ENCODE peak calls at places on chromosomes 1 and 21, in seven cellular contexts. N, Z, G, T, S, E and F are unnamed samples.
A peak's percentile ranks its signal among the peaks of the same experiment; 100 is the strongest.

GRCh38 chr1:14655386-14655785 is 56.9 kb downstream of the KAZN start:
- DNase-seq in N (no peak), Z (no peak), G (no peak), T (no peak), S (no peak), E (no peak), F (no peak)

GRCh38 chr1:116824631-116825399 is 70.6 kb downstream of the CD2 start:
- DNase-seq in N (no peak), Z (no peak), G (peak; percentile 51), T (no peak), S (no peak), E (no peak), F (peak; percentile 88)

GRCh38 chr1:212791261-212791675 is 309 bp downstream of the NSL1 start:
- DNase-seq in N (peak; percentile 65), Z (no peak), G (no peak), T (no peak), S (peak; percentile 83), E (peak; percentile 87), F (no peak)

GRCh38 chr1:2392686-2393085 is 1.0 kb downstream of the RER1 start:
- DNase-seq in N (no peak), Z (no peak), G (no peak), T (no peak), S (no peak), E (no peak), F (no peak)

GRCh38 chr1:71698186-71698585 is 584.2 kb downstream of the NEGR1 start:
- DNase-seq in N (no peak), Z (no peak), G (no peak), T (no peak), S (no peak), E (no peak), F (no peak)

GRCh38 chr1:59601811-59602210 is 212.9 kb upstream of the HOOK1 start:
- DNase-seq in N (no peak), Z (no peak), G (no peak), T (no peak), S (no peak), E (no peak), F (no peak)

GRCh38 chr1:115677172-115677542 is 35.4 kb downstream of the VANGL1 start:
- DNase-seq in N (no peak), Z (no peak), G (no peak), T (peak; percentile 79), S (no peak), E (peak; percentile 74), F (peak; percentile 84)

GRCh38 chr1:109803901-109804331 is 40.2 kb upstream of the EPS8L3 start:
- DNase-seq in N (no peak), Z (no peak), G (peak; percentile 16), T (no peak), S (no peak), E (no peak), F (no peak)

GRCh38 chr1:29124366-29125236 is 898 bp upstream of the TMEM200B start:
- DNase-seq in N (peak; percentile 60), Z (peak; percentile 93), G (peak; percentile 91), T (peak; percentile 74), S (peak; percentile 63), E (peak; percentile 85), F (peak; percentile 96)

GRCh38 chr1:170660874-170661645 is 2.9 kb upstream of the PRRX1 start:
- DNase-seq in N (peak; percentile 33), Z (peak; percentile 59), G (peak; percentile 42), T (no peak), S (no peak), E (peak; percentile 32), F (peak; percentile 4)

GRCh38 chr1:110243146-110243545 is 33.0 kb downstream of the KCNC4 start:
- DNase-seq in N (no peak), Z (no peak), G (no peak), T (no peak), S (no peak), E (no peak), F (no peak)

GRCh38 chr1:156571261-156571958 is 955 bp downstream of the IQGAP3 start:
- DNase-seq in N (peak; percentile 96), Z (no peak), G (no peak), T (no peak), S (no peak), E (peak; percentile 91), F (no peak)

GRCh38 chr1:187010571-187011309 is 182.0 kb downstream of the PLA2G4A start:
- DNase-seq in N (peak; percentile 24), Z (no peak), G (no peak), T (no peak), S (no peak), E (no peak), F (no peak)

GRCh38 chr21:42678618-42679295 is 25.3 kb downstream of the PDE9A start:
- DNase-seq in N (no peak), Z (no peak), G (no peak), T (no peak), S (no peak), E (no peak), F (no peak)

GRCh38 chr1:10943991-10944730 is 68.3 kb upstream of the TARDBP start:
- DNase-seq in N (no peak), Z (no peak), G (no peak), T (no peak), S (no peak), E (peak; percentile 21), F (no peak)

GRCh38 chr1:152739841-152740240 is 18.0 kb upstream of the KPRP start:
- DNase-seq in N (no peak), Z (no peak), G (no peak), T (no peak), S (no peak), E (no peak), F (no peak)

GRCh38 chr1:19208710-19209438 is 1.2 kb downstream of the UBR4 start:
- DNase-seq in N (peak; percentile 91), Z (no peak), G (no peak), T (no peak), S (peak; percentile 5), E (peak; percentile 83), F (no peak)

GRCh38 chr1:208189183-208189582 is 55.0 kb downstream of the PLXNA2 start:
- DNase-seq in N (no peak), Z (no peak), G (no peak), T (no peak), S (peak; percentile 67), E (no peak), F (peak; percentile 51)

GRCh38 chr1:111755321-111756123 is at the start of gene DDX20:
- DNase-seq in N (peak; percentile 98), Z (peak; percentile 92), G (peak; percentile 89), T (peak; percentile 95), S (peak; percentile 94), E (peak; percentile 99), F (peak; percentile 99)
- H3K18ac ChIP-seq in N (peak within 1 kb of the TSS; percentile 89), Z (peak within 1 kb of the TSS; percentile 97), G (peak within 1 kb of the TSS; percentile 95), T (peak within 1 kb of the TSS; percentile 98), S (peak within 1 kb of the TSS; percentile 33), E (peak within 1 kb of the TSS; percentile 98), F (peak within 1 kb of the TSS; percentile 92)

GRCh38 chr1:94044290-94044790 is 76.6 kb downstream of the ABCA4 start:
- DNase-seq in N (no peak), Z (no peak), G (no peak), T (no peak), S (no peak), E (no peak), F (peak; percentile 63)

GRCh38 chr1:94043738-94044289 is 77.1 kb downstream of the ABCA4 start:
- DNase-seq in N (no peak), Z (no peak), G (no peak), T (no peak), S (no peak), E (no peak), F (no peak)

GRCh38 chr1:94044891-94045290 is 76.1 kb downstream of the ABCA4 start:
- DNase-seq in N (no peak), Z (no peak), G (no peak), T (no peak), S (no peak), E (no peak), F (no peak)

GRCh38 chr1:94047914-94048313 is 73.0 kb downstream of the ABCA4 start:
- DNase-seq in N (no peak), Z (no peak), G (no peak), T (no peak), S (no peak), E (no peak), F (no peak)

DNA sequence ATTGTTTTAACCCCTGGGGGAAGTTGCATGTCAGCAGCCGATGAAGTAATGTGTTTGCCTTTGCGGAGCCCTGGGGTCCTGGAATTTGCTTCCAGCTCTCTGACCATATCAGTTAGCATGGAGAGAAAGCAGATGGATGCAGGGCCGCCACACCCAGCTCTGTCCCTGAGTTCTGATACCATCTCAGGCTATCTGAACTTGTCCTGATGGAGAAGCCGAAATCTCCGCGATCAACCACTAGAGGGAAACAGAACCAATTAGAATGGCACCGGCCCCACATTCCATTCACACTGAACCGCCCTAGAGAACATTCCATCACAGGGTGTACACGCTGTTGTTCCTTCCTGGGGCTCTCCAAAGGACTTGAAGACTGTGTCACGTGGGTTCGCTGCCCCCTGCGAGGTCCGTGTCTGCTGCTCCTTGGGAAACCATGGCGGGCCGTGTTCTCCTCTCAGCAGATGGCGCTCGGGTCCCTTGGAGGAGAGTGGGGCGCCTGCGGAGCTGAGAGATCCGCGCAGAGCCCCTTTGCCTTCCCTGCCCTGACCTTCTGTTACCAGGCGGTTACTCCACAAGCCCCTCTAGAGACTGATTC is 75.4 kb downstream of the ABCA4 start:
- DNase-seq in N (peak; percentile 92), Z (peak; percentile 84), G (peak; percentile 91), T (peak; percentile 72), S (peak; percentile 91), E (peak; percentile 94), F (peak; percentile 100)
- H3K18ac ChIP-seq in N (peak overlapping the region; percentile 15), Z (peak overlapping the region; percentile 24), G (no peak overlapping the region), T (no peak overlapping the region), S (no peak overlapping the region), E (peak overlapping the region; percentile 13), F (no peak overlapping the region)

GRCh38 chr21:29382029-29382654 is 83.4 kb downstream of the BACH1 start:
- DNase-seq in N (peak; percentile 75), Z (no peak), G (no peak), T (no peak), S (peak; percentile 81), E (peak; percentile 47), F (peak; percentile 62)

GRCh38 chr21:29386803-29387202 is 88.1 kb downstream of the BACH1 start:
- DNase-seq in N (no peak), Z (no peak), G (no peak), T (no peak), S (no peak), E (no peak), F (no peak)

GRCh38 chr21:29379517-29380054 is 80.9 kb downstream of the BACH1 start:
- DNase-seq in N (no peak), Z (no peak), G (no peak), T (no peak), S (no peak), E (no peak), F (no peak)

GRCh38 chr21:29387598-29387997 is 88.9 kb downstream of the BACH1 start:
- DNase-seq in N (no peak), Z (no peak), G (no peak), T (no peak), S (no peak), E (no peak), F (no peak)

GRCh38 chr21:29384608-29385359 is 86.1 kb downstream of the BACH1 start:
- DNase-seq in N (no peak), Z (no peak), G (no peak), T (no peak), S (no peak), E (no peak), F (no peak)
- H3K18ac ChIP-seq in N (no peak overlapping the region), Z (no peak overlapping the region), G (no peak overlapping the region), T (no peak overlapping the region), S (no peak overlapping the region), E (no peak overlapping the region), F (no peak overlapping the region)

DNA sequence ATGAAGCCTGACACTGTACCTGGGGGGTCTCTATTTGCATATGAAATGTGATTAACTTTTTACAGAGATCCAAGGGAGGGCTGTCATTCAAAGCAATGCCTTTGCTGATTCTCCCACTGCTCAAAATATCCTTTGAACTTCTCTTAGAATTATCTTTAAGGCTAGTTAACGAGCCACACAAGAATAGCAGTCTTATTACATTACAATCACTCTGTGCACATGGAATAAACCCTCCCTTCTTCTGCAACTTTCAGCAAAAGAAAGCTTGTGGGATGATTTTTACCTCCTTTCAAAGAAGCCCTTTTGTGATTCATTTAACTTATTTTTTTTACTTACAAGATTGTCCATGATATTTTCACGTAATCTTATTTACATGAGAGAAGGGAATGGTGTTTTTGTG is 163.0 kb downstream of the TNR start:
- DNase-seq in N (no peak), Z (no peak), G (no peak), T (no peak), S (no peak), E (no peak), F (no peak)
- H3K18ac ChIP-seq in N (no peak overlapping the region), Z (no peak overlapping the region), G (no peak overlapping the region), T (no peak overlapping the region), S (no peak overlapping the region), E (no peak overlapping the region), F (no peak overlapping the region)